ENCODE peak calls at places on chromosomes 3 and 15, in seven cellular contexts. V, T, U, D, I, L and Y are unnamed samples.
A peak's percentile ranks its signal among the peaks of the same experiment; 100 is the strongest.

GRCh38 chr3:111739241-111739952 is 119.7 kb upstream of the PHLDB2 start:
- DNase-seq in V (no peak), T (no peak), U (peak; percentile 82), D (no peak), I (peak; percentile 81), L (peak; percentile 89), Y (peak; percentile 47)

GRCh38 chr3:4504340-4505261 is 11.5 kb downstream of the ITPR1 start:
- DNase-seq in V (peak; percentile 44), T (no peak), U (no peak), D (no peak), I (peak; percentile 3), L (peak; percentile 52), Y (no peak)

GRCh38 chr15:92118162-92118935 is 264.8 kb downstream of the SLCO3A1 start:
- DNase-seq in V (no peak), T (peak; percentile 66), U (no peak), D (no peak), I (peak; percentile 60), L (no peak), Y (no peak)

GRCh38 chr15:95712785-95713184 is 617.7 kb upstream of the NR2F2 start:
- DNase-seq in V (no peak), T (no peak), U (no peak), D (no peak), I (peak; percentile 76), L (peak; percentile 8), Y (no peak)

GRCh38 chr15:28132524-28133275 is 33.6 kb upstream of the OCA2 start:
- DNase-seq in V (no peak), T (no peak), U (peak; percentile 58), D (no peak), I (peak; percentile 72), L (peak; percentile 65), Y (no peak)

GRCh38 chr3:33054100-33055097 is 42.5 kb downstream of the GLB1 start:
- DNase-seq in V (no peak), T (no peak), U (no peak), D (no peak), I (no peak), L (no peak), Y (no peak)

GRCh38 chr3:134543113-134543512 is 57.3 kb downstream of the CEP63 start:
- DNase-seq in V (no peak), T (no peak), U (no peak), D (no peak), I (peak; percentile 20), L (no peak), Y (no peak)

GRCh38 chr15:49313650-49314049 is 109.4 kb upstream of the FGF7 start:
- DNase-seq in V (no peak), T (no peak), U (peak; percentile 70), D (no peak), I (peak; percentile 89), L (peak; percentile 88), Y (no peak)

GRCh38 chr15:55434989-55435825 is 26.9 kb downstream of the PIERCE2 start:
- DNase-seq in V (peak; percentile 64), T (no peak), U (peak; percentile 58), D (no peak), I (peak; percentile 63), L (peak; percentile 80), Y (no peak)

GRCh38 chr15:43406192-43406591 is 35.3 kb downstream of the TUBGCP4 start:
- DNase-seq in V (no peak), T (no peak), U (no peak), D (no peak), I (peak; percentile 10), L (no peak), Y (no peak)

GRCh38 chr15:57034613-57035012 is 116.2 kb downstream of the TCF12 start:
- DNase-seq in V (no peak), T (no peak), U (no peak), D (no peak), I (no peak), L (no peak), Y (no peak)

GRCh38 chr15:76274821-76275220 is 36.4 kb downstream of the ETFA start:
- DNase-seq in V (no peak), T (no peak), U (no peak), D (no peak), I (no peak), L (no peak), Y (no peak)

GRCh38 chr3:132008841-132009638 is 25.8 kb downstream of the CPNE4 start:
- DNase-seq in V (no peak), T (no peak), U (no peak), D (no peak), I (no peak), L (no peak), Y (no peak)

GRCh38 chr3:138253609-138254008 is 66.5 kb downstream of the ARMC8 start:
- DNase-seq in V (no peak), T (no peak), U (no peak), D (no peak), I (no peak), L (no peak), Y (no peak)

DNA sequence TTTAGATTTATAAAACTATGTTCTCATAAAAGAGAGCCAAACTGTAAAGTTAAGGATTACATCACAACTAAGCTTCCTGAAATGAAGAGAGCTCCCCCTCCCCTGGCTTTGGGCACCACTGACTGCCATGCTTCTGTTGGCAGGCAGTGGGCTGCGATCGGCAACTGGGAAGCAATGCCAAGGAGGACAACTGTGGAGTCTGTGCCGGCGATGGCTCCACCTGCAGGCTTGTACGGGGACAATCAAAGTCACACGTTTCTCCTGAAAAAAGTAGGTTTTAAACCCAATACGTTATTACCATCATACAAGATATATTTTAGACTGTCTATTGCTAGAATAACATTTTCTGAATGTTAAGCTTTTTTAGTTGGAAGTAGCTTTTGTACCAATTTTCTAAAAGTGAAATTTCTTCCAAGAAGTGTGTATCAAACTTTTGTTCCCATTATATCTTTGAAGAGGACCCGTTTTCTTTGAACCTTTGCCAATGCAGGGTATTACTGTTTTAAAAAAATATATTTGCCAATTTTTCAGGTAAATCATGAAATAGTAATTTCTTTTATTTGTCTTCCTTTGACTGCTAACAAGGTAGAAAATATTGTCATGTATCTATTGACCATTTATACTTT is 184.1 kb downstream of the ADAMTSL3 start:
- DNase-seq in V (peak; percentile 27), T (peak; percentile 84), U (peak; percentile 32), D (no peak), I (peak; percentile 44), L (peak; percentile 26), Y (no peak)
- TF ChIP-seq CTCF in V (peak; percentile 42), T (peak; percentile 84), U (peak; percentile 79), D (peak; percentile 22), I (peak; percentile 59), L (peak; percentile 48), Y (peak; percentile 61)

DNA sequence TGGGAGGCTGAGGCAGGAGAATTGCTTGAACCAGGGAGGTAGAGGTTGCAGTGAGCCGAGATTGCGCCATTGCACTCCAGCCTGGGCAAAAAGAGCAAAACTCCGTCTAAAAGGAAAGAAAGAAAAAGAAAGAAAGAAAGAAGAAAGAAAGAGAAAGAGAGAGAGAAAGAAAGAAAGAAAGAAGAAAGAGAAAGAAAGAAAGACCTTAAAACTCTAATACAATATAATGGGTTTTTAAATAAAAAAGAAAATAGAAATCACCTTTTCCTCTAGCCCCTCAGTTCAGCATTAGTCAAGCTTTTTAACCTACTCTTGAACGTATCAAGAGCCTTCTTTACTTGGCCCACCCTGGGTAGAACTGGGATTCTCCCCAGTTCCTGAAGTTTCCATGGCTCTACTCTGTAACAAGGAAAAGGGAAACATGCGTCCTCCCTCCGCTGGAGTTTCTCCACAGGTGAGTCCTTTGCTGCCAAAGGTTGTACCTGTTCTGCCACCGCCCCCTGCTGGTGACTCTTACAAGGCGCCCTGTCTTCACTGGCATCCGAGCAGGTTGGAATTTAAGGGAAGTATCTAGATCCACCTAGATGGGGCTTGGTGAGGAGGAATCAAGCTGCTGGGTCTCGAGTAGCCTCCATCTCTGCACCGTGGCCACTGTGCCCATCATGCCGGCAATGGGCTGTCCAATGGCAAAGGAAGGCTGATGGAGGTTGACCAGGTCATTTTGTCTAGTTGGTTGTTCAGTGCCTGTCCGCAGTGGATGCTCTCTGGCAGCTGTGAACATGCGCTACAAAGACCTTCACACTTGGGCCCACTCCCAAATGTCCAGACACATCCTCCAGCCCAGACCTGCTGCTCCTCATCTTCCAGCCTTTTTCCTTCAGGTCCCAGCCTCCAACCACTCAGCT is 20.6 kb upstream of the EPHB3 start:
- DNase-seq in V (peak; percentile 61), T (peak; percentile 98), U (peak; percentile 16), D (no peak), I (peak; percentile 38), L (peak; percentile 52), Y (peak; percentile 40)
- TF ChIP-seq CTCF in V (peak; percentile 82), T (peak; percentile 97), U (peak; percentile 86), D (peak; percentile 58), I (peak; percentile 67), L (peak; percentile 73), Y (peak; percentile 68)

DNA sequence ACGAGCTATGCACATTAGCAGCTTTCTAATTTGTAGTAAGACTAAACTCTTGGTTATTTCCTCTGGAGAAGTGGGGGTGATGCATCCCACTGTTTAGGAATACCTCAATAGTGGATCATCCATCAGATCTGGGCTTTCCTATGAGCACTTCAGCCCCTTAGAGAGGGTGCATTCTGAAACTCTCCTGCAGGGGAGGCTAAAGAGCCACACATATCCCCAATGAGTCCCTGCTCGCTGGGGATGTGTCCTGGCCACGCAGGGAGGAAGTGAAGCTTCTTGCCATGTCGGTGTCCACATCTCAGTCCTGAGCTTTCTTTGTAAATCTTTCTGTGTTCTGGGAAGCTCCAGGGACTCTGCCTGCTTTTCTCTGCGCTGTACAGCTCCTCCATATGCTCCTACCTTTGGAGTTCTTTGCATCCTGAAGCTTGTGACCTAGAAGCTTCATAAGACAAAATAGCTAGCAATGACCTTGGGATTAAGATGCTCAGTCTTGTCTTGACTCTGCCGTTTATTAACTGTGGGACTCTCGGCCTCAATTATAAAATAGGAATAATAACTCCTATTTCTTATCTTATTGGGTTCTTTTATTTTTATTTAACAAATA is 28.3 kb upstream of the MASP1 start:
- DNase-seq in V (peak; percentile 75), T (peak; percentile 95), U (peak; percentile 77), D (peak; percentile 71), I (peak; percentile 75), L (peak; percentile 85), Y (peak; percentile 55)
- TF ChIP-seq CTCF in V (peak; percentile 97), T (peak; percentile 97), U (peak; percentile 97), D (peak; percentile 84), I (peak; percentile 96), L (peak; percentile 97), Y (peak; percentile 92)

GRCh38 chr3:113531826-113532697 is at the start of gene SIDT1:
- DNase-seq in V (peak; percentile 89), T (peak; percentile 65), U (no peak), D (no peak), I (no peak), L (no peak), Y (no peak)
- TF ChIP-seq CTCF in V (peak; percentile 4), T (no peak), U (peak; percentile 23), D (no peak), I (peak; percentile 3), L (no peak), Y (no peak)

GRCh38 chr3:177561365-177561764 is 364.1 kb upstream of the TBL1XR1 start:
- DNase-seq in V (no peak), T (no peak), U (no peak), D (no peak), I (no peak), L (no peak), Y (no peak)
- TF ChIP-seq CTCF in V (no peak), T (peak; percentile 24), U (no peak), D (no peak), I (no peak), L (no peak), Y (no peak)

DNA sequence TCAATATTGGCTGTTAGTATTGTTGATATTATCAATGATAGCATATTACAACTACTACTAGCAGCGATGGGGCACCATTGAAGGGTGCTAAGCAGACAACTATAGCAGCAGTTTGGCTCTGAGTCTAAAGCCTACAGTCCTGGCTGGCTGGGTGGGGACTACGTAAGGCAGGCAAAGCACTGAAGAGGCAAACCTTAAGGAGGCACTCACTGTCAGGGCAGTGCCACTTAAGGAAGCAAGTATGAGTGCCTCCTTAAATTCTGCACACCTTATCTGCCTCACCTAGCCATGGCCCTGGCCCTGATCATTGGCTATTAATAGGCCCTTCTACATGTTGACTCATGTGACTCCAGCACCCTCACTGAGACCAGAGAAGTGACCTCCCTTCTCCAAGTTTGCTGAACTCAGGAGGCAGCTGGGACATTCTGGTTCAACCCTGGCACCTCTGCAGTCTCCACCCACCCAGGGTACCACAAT is 20.6 kb downstream of the CDCP1 start:
- DNase-seq in V (no peak), T (no peak), U (no peak), D (no peak), I (no peak), L (no peak), Y (no peak)
- TF ChIP-seq CTCF in V (no peak), T (no peak), U (no peak), D (no peak), I (no peak), L (no peak), Y (no peak)